ENCODE peak calls at places on chromosomes 3 and 15, in four cellular contexts. One of them, this sample, is unnamed.
A peak's percentile ranks its signal among the peaks of the same experiment; 100 is the strongest.

GRCh38 chr15:38683382-38684242 is 119.0 kb upstream of the RASGRP1 start:
- DNase-seq in K562: peak; percentile 28
- DNase-seq in GM12878: no peak
- DNase-seq in HepG2: peak; percentile 27
- DNase-seq in this sample: peak; percentile 59

GRCh38 chr3:133152056-133152455 is 113.9 kb downstream of the TMEM108 start:
- DNase-seq in K562: no peak
- DNase-seq in GM12878: no peak
- DNase-seq in HepG2: no peak
- DNase-seq in this sample: no peak

GRCh38 chr3:151971814-151972579 is 98.6 kb downstream of the SUCNR1 start:
- DNase-seq in K562: no peak
- DNase-seq in GM12878: no peak
- DNase-seq in HepG2: peak; percentile 22
- DNase-seq in this sample: no peak

GRCh38 chr3:31755911-31756658 is 223.4 kb downstream of the STT3B start:
- DNase-seq in K562: no peak
- DNase-seq in GM12878: no peak
- DNase-seq in HepG2: no peak
- DNase-seq in this sample: peak; percentile 37

GRCh38 chr15:58241872-58242271 is 103.7 kb downstream of the AQP9 start:
- DNase-seq in K562: no peak
- DNase-seq in GM12878: no peak
- DNase-seq in HepG2: no peak
- DNase-seq in this sample: no peak

GRCh38 chr3:167684389-167684993 is 30.7 kb upstream of the WDR49 start:
- DNase-seq in K562: peak; percentile 39
- DNase-seq in GM12878: no peak
- DNase-seq in HepG2: peak; percentile 64
- DNase-seq in this sample: peak; percentile 74

GRCh38 chr15:74725845-74726773 is 781 bp upstream of the CYP1A1 start:
- DNase-seq in K562: peak; percentile 53
- DNase-seq in GM12878: no peak
- DNase-seq in HepG2: peak; percentile 46
- DNase-seq in this sample: peak; percentile 24

GRCh38 chr3:132690040-132690439 is 29.9 kb downstream of the UBA5 start:
- DNase-seq in K562: no peak
- DNase-seq in GM12878: no peak
- DNase-seq in HepG2: no peak
- DNase-seq in this sample: no peak

GRCh38 chr3:124786491-124787241 is 56.4 kb downstream of the UMPS start:
- DNase-seq in K562: no peak
- DNase-seq in GM12878: no peak
- DNase-seq in HepG2: no peak
- DNase-seq in this sample: peak; percentile 50

GRCh38 chr3:164458986-164459385 is 619.3 kb downstream of the SI start:
- DNase-seq in K562: no peak
- DNase-seq in GM12878: no peak
- DNase-seq in HepG2: no peak
- DNase-seq in this sample: no peak

GRCh38 chr15:75024102-75024636 is 779 bp downstream of the PPCDC start:
- DNase-seq in K562: no peak
- DNase-seq in GM12878: no peak
- DNase-seq in HepG2: no peak
- DNase-seq in this sample: peak; percentile 42

GRCh38 chr3:48240711-48241491 is at the start of gene ZNF589:
- DNase-seq in K562: peak; percentile 90
- DNase-seq in GM12878: peak; percentile 87
- DNase-seq in HepG2: peak; percentile 94
- DNase-seq in this sample: peak; percentile 96
- TF ChIP-seq POLR2AphosphoS5 in K562: no peak
- TF ChIP-seq POLR2AphosphoS5 in GM12878: peak; percentile 96
- TF ChIP-seq POLR2AphosphoS5 in HepG2: peak; percentile 86
- TF ChIP-seq POLR2AphosphoS5 in this sample: no peak

DNA sequence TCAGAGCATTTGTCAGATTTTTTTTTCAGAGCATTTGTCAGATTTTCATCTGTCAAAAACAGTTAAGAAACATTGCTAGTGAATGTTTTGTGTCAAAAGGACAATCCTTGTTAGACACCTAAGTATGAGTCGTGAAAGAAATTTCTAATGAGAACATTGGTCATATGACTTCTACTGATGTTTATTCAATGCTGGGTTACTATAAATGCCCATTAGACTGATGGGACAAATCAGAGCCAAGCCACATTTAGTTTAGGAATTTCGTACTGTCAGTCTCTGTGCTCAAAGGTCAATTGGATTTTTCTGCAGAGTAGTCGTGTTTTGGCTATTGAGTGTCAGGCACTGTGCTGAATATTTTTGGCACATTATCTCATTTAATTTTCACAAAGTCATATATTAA is 31.6 kb downstream of the TSC22D2 start:
- DNase-seq in K562: no peak
- DNase-seq in GM12878: no peak
- DNase-seq in HepG2: no peak
- DNase-seq in this sample: no peak
- TF ChIP-seq MYC in K562: no peak
- TF ChIP-seq MYC in GM12878: no peak
- TF ChIP-seq MYC in HepG2: no peak
- TF ChIP-seq MYC in this sample: no peak

GRCh38 chr3:136984837-136985236 is 27.1 kb downstream of the IL20RB start:
- DNase-seq in K562: no peak
- DNase-seq in GM12878: no peak
- DNase-seq in HepG2: no peak
- DNase-seq in this sample: peak; percentile 66
- TF ChIP-seq POLR2A in K562: no peak
- TF ChIP-seq POLR2A in GM12878: no peak
- TF ChIP-seq POLR2A in HepG2: no peak
- TF ChIP-seq POLR2A in this sample: no peak

GRCh38 chr15:70494861-70495571 is 268.3 kb downstream of the UACA start:
- DNase-seq in K562: no peak
- DNase-seq in GM12878: no peak
- DNase-seq in HepG2: peak; percentile 43
- DNase-seq in this sample: peak; percentile 38
- TF ChIP-seq POLR2AphosphoS5 in K562: no peak
- TF ChIP-seq POLR2AphosphoS5 in GM12878: no peak
- TF ChIP-seq POLR2AphosphoS5 in HepG2: no peak
- TF ChIP-seq POLR2AphosphoS5 in this sample: no peak

GRCh38 chr3:127903596-127903995 is 11.4 kb upstream of the KBTBD12 start:
- DNase-seq in K562: no peak
- DNase-seq in GM12878: no peak
- DNase-seq in HepG2: no peak
- DNase-seq in this sample: no peak

GRCh38 chr3:127899200-127899599 is 15.8 kb upstream of the KBTBD12 start:
- DNase-seq in K562: no peak
- DNase-seq in GM12878: no peak
- DNase-seq in HepG2: no peak
- DNase-seq in this sample: no peak

GRCh38 chr3:127902486-127902885 is 12.5 kb upstream of the KBTBD12 start:
- DNase-seq in K562: no peak
- DNase-seq in GM12878: no peak
- DNase-seq in HepG2: no peak
- DNase-seq in this sample: no peak

GRCh38 chr3:127899769-127900168 is 15.3 kb upstream of the KBTBD12 start:
- DNase-seq in K562: no peak
- DNase-seq in GM12878: no peak
- DNase-seq in HepG2: no peak
- DNase-seq in this sample: no peak

DNA sequence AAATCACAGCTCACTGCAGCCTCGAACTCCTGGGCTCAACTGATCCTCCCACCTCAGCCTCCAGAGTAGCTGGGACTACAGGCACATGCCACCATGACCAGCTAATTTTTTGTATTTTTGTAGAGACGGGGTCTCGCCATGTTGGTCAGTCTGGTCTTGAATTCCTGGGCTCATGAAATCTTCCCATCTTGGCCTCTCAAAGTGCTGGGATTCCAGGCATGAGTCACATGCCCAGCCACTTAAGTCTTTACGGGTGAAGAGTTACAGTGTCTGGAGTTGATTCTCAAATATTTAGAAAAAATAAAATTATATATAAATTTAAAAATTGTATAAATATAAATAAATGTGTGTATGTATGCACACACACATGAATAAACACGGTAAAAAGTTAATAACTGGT is 14.5 kb upstream of the KBTBD12 start:
- DNase-seq in K562: no peak
- DNase-seq in GM12878: no peak
- DNase-seq in HepG2: no peak
- DNase-seq in this sample: no peak
- TF ChIP-seq MYC in K562: no peak
- TF ChIP-seq MYC in GM12878: no peak
- TF ChIP-seq MYC in HepG2: no peak
- TF ChIP-seq MYC in this sample: no peak

GRCh38 chr15:65518633-65519285 is 1.3 kb upstream of the DPP8 start:
- DNase-seq in K562: no peak
- DNase-seq in GM12878: no peak
- DNase-seq in HepG2: no peak
- DNase-seq in this sample: no peak

GRCh38 chr15:65521355-65521754 is 3.9 kb upstream of the DPP8 start:
- DNase-seq in K562: no peak
- DNase-seq in GM12878: no peak
- DNase-seq in HepG2: no peak
- DNase-seq in this sample: no peak

GRCh38 chr15:65519781-65520299 is 2.4 kb upstream of the DPP8 start:
- DNase-seq in K562: no peak
- DNase-seq in GM12878: no peak
- DNase-seq in HepG2: no peak
- DNase-seq in this sample: no peak

GRCh38 chr15:65517866-65518207 is 348 bp upstream of the DPP8 start:
- DNase-seq in K562: no peak
- DNase-seq in GM12878: no peak
- DNase-seq in HepG2: no peak
- DNase-seq in this sample: no peak

DNA sequence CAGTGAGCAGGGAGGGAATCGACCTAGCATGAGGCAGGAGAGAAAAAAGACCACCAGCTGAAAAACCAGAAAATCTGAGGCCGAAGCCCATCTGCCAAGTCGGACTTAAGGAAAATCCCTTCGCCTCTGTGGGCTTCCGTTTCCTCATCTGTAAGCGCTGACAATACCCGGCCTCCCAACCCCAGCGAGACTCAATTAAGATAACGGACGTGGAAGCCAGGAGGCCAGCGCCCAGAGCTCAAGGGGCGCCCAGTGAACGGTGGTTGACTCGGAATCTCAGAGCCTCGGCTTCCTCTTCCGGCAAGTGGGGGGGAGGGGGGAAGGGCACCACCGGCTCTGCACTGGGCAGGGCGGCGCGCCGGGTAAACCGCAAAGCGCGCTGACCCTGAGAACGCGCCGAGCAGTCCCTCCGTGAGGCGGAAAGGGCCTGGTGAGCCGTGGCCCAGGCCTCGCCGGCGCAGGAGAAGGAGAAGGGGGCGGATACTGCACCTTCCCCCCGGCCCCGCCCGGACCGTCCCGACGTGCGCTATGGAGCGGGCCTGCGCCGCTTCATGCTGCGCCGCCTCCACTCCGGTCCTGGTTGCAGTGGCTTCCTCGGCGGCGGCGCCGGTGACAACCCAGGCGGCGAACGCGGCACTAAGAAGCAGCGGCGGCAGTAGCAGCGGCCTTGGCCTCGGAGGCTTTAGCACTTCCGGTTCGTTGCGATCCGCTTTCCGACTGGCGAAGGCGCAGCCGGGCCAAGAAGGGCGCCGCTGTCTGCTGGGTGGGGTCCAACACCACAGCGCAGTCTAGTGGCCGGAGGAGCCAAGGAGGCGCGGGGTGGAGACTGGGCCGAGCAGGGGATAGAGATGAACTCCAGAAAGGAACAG is at the start of gene DPP8:
- DNase-seq in K562: peak; percentile 86
- DNase-seq in GM12878: peak; percentile 69
- DNase-seq in HepG2: peak; percentile 88
- DNase-seq in this sample: peak; percentile 92
- TF ChIP-seq POLR2A in K562: peak; percentile 96
- TF ChIP-seq POLR2A in GM12878: peak; percentile 97
- TF ChIP-seq POLR2A in HepG2: peak; percentile 63
- TF ChIP-seq POLR2A in this sample: peak; percentile 78

GRCh38 chr15:64000183-64000710 is 46.0 kb downstream of the DAPK2 start:
- DNase-seq in K562: no peak
- DNase-seq in GM12878: no peak
- DNase-seq in HepG2: peak; percentile 23
- DNase-seq in this sample: no peak

GRCh38 chr15:64003182-64003581 is 43.1 kb downstream of the DAPK2 start:
- DNase-seq in K562: no peak
- DNase-seq in GM12878: no peak
- DNase-seq in HepG2: no peak
- DNase-seq in this sample: no peak

GRCh38 chr15:63999177-63999576 is 47.1 kb downstream of the DAPK2 start:
- DNase-seq in K562: no peak
- DNase-seq in GM12878: no peak
- DNase-seq in HepG2: no peak
- DNase-seq in this sample: no peak

GRCh38 chr15:63998489-63998888 is 47.8 kb downstream of the DAPK2 start:
- DNase-seq in K562: no peak
- DNase-seq in GM12878: no peak
- DNase-seq in HepG2: no peak
- DNase-seq in this sample: no peak

DNA sequence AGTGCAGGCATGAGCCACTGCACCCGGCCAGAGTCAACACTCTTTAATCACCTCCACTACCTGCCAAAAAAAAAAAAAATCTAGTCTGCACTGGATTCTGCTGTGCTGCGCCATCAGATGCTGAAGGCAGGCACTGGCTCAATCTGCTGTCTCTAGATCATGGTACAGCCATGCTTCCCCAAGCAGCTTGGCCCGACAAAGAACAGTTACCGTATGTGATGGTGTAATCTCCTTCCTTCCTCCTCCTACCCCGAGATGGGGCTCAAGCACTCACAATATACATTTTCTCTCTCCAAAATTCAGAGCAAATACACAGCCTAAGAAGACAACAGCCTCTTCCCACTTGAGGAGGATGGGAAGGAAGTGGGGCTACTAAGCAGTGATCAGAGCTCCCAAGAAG is 45.1 kb downstream of the DAPK2 start:
- DNase-seq in K562: no peak
- DNase-seq in GM12878: no peak
- DNase-seq in HepG2: no peak
- DNase-seq in this sample: no peak
- TF ChIP-seq POLR2AphosphoS5 in K562: no peak
- TF ChIP-seq POLR2AphosphoS5 in GM12878: no peak
- TF ChIP-seq POLR2AphosphoS5 in HepG2: no peak
- TF ChIP-seq POLR2AphosphoS5 in this sample: no peak

This sample was measured in endothelial cell of umbilical vein.